ENCODE peak calls at places on chromosomes 1 and 21, in six cellular contexts. One of them, this sample, is unnamed.

GRCh38 chr1:32199717-32200072 is 700 bp upstream of the CCDC28B start:
- DNase-seq in heart right ventricle: peak; percentile 77
- DNase-seq in H1: peak; percentile 58
- DNase-seq in esophagus squamous epithelium: no peak
- DNase-seq in GM23338: no peak
- DNase-seq in A673: no peak
- DNase-seq in this sample: peak; percentile 88

GRCh38 chr1:23960291-23960718 is 677 bp downstream of the PNRC2 start:
- DNase-seq in esophagus squamous epithelium: no peak
- DNase-seq in H1: no peak
- DNase-seq in A673: no peak
- DNase-seq in heart right ventricle: no peak
- DNase-seq in GM23338: no peak
- DNase-seq in this sample: no peak

GRCh38 chr1:185017338-185017737 is 28.0 kb upstream of the RNF2 start:
- DNase-seq in heart right ventricle: no peak
- DNase-seq in GM23338: no peak
- DNase-seq in A673: no peak
- DNase-seq in H1: no peak
- DNase-seq in esophagus squamous epithelium: no peak
- DNase-seq in this sample: no peak

GRCh38 chr1:244087611-244088010 is 36.5 kb downstream of the ZBTB18 start:
- DNase-seq in H1: no peak
- DNase-seq in GM23338: no peak
- DNase-seq in heart right ventricle: no peak
- DNase-seq in esophagus squamous epithelium: no peak
- DNase-seq in A673: no peak
- DNase-seq in this sample: no peak

GRCh38 chr1:109802136-109802900 is 38.6 kb upstream of the EPS8L3 start:
- DNase-seq in esophagus squamous epithelium: no peak
- DNase-seq in GM23338: no peak
- DNase-seq in A673: no peak
- DNase-seq in heart right ventricle: no peak
- DNase-seq in H1: no peak
- DNase-seq in this sample: peak; percentile 52

GRCh38 chr1:244965182-244965581 is 100.8 kb upstream of the HNRNPU start:
- DNase-seq in H1: no peak
- DNase-seq in GM23338: no peak
- DNase-seq in heart right ventricle: no peak
- DNase-seq in A673: no peak
- DNase-seq in esophagus squamous epithelium: no peak
- DNase-seq in this sample: no peak

GRCh38 chr1:9770276-9770675 is 53.5 kb downstream of the CLSTN1 start:
- DNase-seq in A673: no peak
- DNase-seq in H1: no peak
- DNase-seq in heart right ventricle: no peak
- DNase-seq in esophagus squamous epithelium: no peak
- DNase-seq in GM23338: no peak
- DNase-seq in this sample: peak; percentile 72

GRCh38 chr1:46437723-46438122 is 43.6 kb downstream of the FAAH start:
- DNase-seq in esophagus squamous epithelium: no peak
- DNase-seq in heart right ventricle: no peak
- DNase-seq in H1: no peak
- DNase-seq in A673: no peak
- DNase-seq in GM23338: peak; percentile 21
- DNase-seq in this sample: no peak

GRCh38 chr1:6906783-6907182 is 121.5 kb downstream of the CAMTA1 start:
- DNase-seq in H1: no peak
- DNase-seq in GM23338: peak; percentile 77
- DNase-seq in A673: no peak
- DNase-seq in esophagus squamous epithelium: no peak
- DNase-seq in heart right ventricle: no peak
- DNase-seq in this sample: no peak

GRCh38 chr1:8831329-8831728 is 13.9 kb upstream of the RERE start:
- DNase-seq in H1: no peak
- DNase-seq in heart right ventricle: no peak
- DNase-seq in A673: peak; percentile 62
- DNase-seq in esophagus squamous epithelium: no peak
- DNase-seq in GM23338: peak; percentile 65
- DNase-seq in this sample: no peak

GRCh38 chr1:117590273-117590925 is 15.4 kb upstream of the TENT5C start:
- DNase-seq in esophagus squamous epithelium: no peak
- DNase-seq in A673: no peak
- DNase-seq in H1: no peak
- DNase-seq in heart right ventricle: no peak
- DNase-seq in GM23338: peak; percentile 44
- DNase-seq in this sample: no peak

GRCh38 chr1:19036049-19036546 is 79.6 kb upstream of the IFFO2 start:
- DNase-seq in H1: no peak
- DNase-seq in esophagus squamous epithelium: no peak
- DNase-seq in heart right ventricle: no peak
- DNase-seq in GM23338: no peak
- DNase-seq in A673: no peak
- DNase-seq in this sample: no peak

GRCh38 chr1:4219111-4219510 is 319.0 kb upstream of the C1orf174 start:
- DNase-seq in H1: no peak
- DNase-seq in A673: no peak
- DNase-seq in heart right ventricle: no peak
- DNase-seq in GM23338: no peak
- DNase-seq in esophagus squamous epithelium: no peak
- DNase-seq in this sample: no peak

GRCh38 chr1:204859885-204860284 is 10.8 kb upstream of the NFASC start:
- DNase-seq in A673: no peak
- DNase-seq in esophagus squamous epithelium: no peak
- DNase-seq in GM23338: no peak
- DNase-seq in H1: no peak
- DNase-seq in heart right ventricle: no peak
- DNase-seq in this sample: no peak

GRCh38 chr1:116538527-116538926 is 32.3 kb downstream of the CD58 start:
- DNase-seq in esophagus squamous epithelium: no peak
- DNase-seq in A673: no peak
- DNase-seq in heart right ventricle: no peak
- DNase-seq in H1: no peak
- DNase-seq in GM23338: no peak
- DNase-seq in this sample: no peak

GRCh38 chr1:65056234-65056633 is 89.9 kb upstream of the JAK1 start:
- DNase-seq in esophagus squamous epithelium: no peak
- DNase-seq in GM23338: no peak
- DNase-seq in A673: no peak
- DNase-seq in H1: no peak
- DNase-seq in heart right ventricle: no peak
- DNase-seq in this sample: no peak

DNA sequence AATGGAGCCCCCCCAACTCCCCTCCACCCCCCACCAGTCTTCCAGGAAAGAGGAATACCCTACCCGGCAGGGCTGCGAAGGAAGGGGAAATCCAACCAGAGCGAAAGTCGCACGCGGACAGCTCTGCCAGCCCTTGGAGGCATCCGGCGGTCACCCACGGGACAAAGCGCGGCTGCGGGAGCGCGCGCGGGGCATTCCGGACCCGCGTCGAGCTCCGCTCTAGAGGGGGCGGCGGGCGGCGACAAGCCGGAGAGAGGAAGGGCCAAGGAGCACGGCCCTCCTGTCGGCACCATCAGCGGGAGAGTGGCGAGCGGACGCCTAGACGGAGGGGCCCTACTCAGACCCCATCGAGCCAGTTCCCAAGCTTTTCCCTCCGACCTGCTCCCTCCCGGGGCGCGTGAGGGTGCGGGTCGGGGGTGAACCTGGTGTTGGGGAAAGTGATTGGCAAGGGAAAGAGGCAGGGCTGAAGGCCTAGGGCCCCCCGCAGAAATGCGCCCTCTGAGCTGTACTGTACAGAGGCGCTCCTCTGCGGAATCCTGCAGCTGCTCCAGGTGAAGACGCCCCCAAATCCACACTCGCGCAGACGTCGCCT is 432 bp upstream of the RASSF5 start:
- DNase-seq in H1: no peak
- DNase-seq in heart right ventricle: no peak
- DNase-seq in esophagus squamous epithelium: no peak
- DNase-seq in A673: no peak
- DNase-seq in GM23338: peak; percentile 49
- DNase-seq in this sample: no peak
- H3K4me3 ChIP-seq in H1: peak overlapping the region; percentile 71
- H3K4me3 ChIP-seq in heart right ventricle: peak overlapping the region; percentile 77
- H3K4me3 ChIP-seq in esophagus squamous epithelium: peak overlapping the region; percentile 85
- H3K4me3 ChIP-seq in A673: peak overlapping the region; percentile 42
- H3K4me3 ChIP-seq in GM23338: peak overlapping the region; percentile 84
- H3K4me3 ChIP-seq in this sample: peak overlapping the region; percentile 73

GRCh38 chr21:26146681-26147080 is 23.9 kb downstream of the APP start:
- DNase-seq in GM23338: no peak
- DNase-seq in A673: no peak
- DNase-seq in H1: no peak
- DNase-seq in esophagus squamous epithelium: no peak
- DNase-seq in heart right ventricle: no peak
- DNase-seq in this sample: no peak

GRCh38 chr21:26147535-26147934 is 23.0 kb downstream of the APP start:
- DNase-seq in A673: no peak
- DNase-seq in esophagus squamous epithelium: no peak
- DNase-seq in GM23338: no peak
- DNase-seq in heart right ventricle: no peak
- DNase-seq in H1: no peak
- DNase-seq in this sample: no peak

GRCh38 chr21:26140185-26140584 is 30.4 kb downstream of the APP start:
- DNase-seq in GM23338: no peak
- DNase-seq in A673: no peak
- DNase-seq in H1: no peak
- DNase-seq in esophagus squamous epithelium: no peak
- DNase-seq in heart right ventricle: peak; percentile 42
- DNase-seq in this sample: peak; percentile 84

GRCh38 chr21:26142363-26142762 is 28.2 kb downstream of the APP start:
- DNase-seq in esophagus squamous epithelium: no peak
- DNase-seq in GM23338: no peak
- DNase-seq in H1: no peak
- DNase-seq in A673: no peak
- DNase-seq in heart right ventricle: no peak
- DNase-seq in this sample: no peak

GRCh38 chr21:26144026-26144425 is 26.5 kb downstream of the APP start:
- DNase-seq in heart right ventricle: no peak
- DNase-seq in H1: no peak
- DNase-seq in esophagus squamous epithelium: no peak
- DNase-seq in A673: no peak
- DNase-seq in GM23338: no peak
- DNase-seq in this sample: no peak
- H3K4me1 ChIP-seq in heart right ventricle: peaks cover 41% of the 10 kb centered on the region
- H3K4me1 ChIP-seq in H1: no peaks in the 10 kb centered on the region
- H3K4me1 ChIP-seq in esophagus squamous epithelium: peaks cover 14% of the 10 kb centered on the region
- H3K4me1 ChIP-seq in A673: peaks cover 43% of the 10 kb centered on the region
- H3K4me1 ChIP-seq in GM23338: peaks cover 36% of the 10 kb centered on the region
- H3K4me1 ChIP-seq in this sample: peaks cover 12% of the 10 kb centered on the region

GRCh38 chr1:162136760-162137537 is 67.5 kb downstream of the NOS1AP start:
- DNase-seq in H1: no peak
- DNase-seq in GM23338: peak; percentile 19
- DNase-seq in heart right ventricle: no peak
- DNase-seq in A673: no peak
- DNase-seq in esophagus squamous epithelium: no peak
- DNase-seq in this sample: no peak

GRCh38 chr1:162141273-162142023 is 72.0 kb downstream of the NOS1AP start:
- DNase-seq in GM23338: no peak
- DNase-seq in esophagus squamous epithelium: no peak
- DNase-seq in heart right ventricle: no peak
- DNase-seq in H1: no peak
- DNase-seq in A673: no peak
- DNase-seq in this sample: no peak

GRCh38 chr1:162138107-162138506 is 68.6 kb downstream of the NOS1AP start:
- DNase-seq in A673: no peak
- DNase-seq in esophagus squamous epithelium: no peak
- DNase-seq in H1: no peak
- DNase-seq in GM23338: no peak
- DNase-seq in heart right ventricle: no peak
- DNase-seq in this sample: no peak

GRCh38 chr1:162139398-162139685 is 69.9 kb downstream of the NOS1AP start:
- DNase-seq in heart right ventricle: no peak
- DNase-seq in A673: no peak
- DNase-seq in H1: no peak
- DNase-seq in GM23338: no peak
- DNase-seq in esophagus squamous epithelium: no peak
- DNase-seq in this sample: no peak

DNA sequence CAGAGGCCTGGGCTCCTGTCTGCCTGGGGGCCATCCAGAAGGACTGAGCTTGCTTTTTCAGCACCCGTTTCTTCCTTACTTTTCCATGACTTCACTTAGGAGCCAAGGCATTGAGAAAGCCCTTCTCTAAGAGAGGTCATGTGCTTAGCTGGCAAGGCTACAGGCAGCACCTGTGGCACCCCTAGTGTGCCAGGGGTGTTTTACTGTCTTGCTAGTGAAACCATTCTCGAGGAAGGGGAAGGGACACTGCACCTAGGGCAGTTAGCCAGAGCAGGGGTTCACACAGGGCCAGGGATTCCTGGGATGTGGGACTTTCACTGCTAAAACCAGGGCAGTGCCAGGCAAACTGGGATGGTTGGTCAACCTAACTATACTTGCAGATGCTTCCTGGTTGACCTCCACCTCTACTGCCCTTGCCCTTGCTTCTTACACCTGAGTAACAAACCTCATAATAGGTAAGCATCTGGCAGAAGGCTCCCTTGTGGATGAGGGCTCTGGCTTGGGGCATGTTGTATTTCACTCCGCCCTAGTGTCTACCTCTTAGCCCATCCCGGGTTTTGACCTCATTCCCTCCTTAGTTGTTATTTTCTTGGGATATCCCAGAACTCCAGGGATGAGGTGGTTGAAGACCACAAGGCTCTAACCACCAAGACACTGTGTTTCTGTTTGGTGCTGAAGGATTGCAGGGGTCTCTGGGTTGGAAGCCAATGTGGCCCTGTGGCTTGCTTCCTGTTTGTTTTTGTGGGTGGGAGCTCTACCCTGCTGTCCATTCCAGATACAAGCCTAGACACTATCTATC is 69.3 kb downstream of the NOS1AP start:
- DNase-seq in A673: no peak
- DNase-seq in H1: no peak
- DNase-seq in GM23338: no peak
- DNase-seq in esophagus squamous epithelium: no peak
- DNase-seq in heart right ventricle: no peak
- DNase-seq in this sample: no peak
- H3K27me3 ChIP-seq in A673: no peaks in the 10 kb centered on the region
- H3K27me3 ChIP-seq in H1: no peaks in the 10 kb centered on the region
- H3K27me3 ChIP-seq in GM23338: no peaks in the 10 kb centered on the region
- H3K27me3 ChIP-seq in esophagus squamous epithelium: no peaks in the 10 kb centered on the region
- H3K27me3 ChIP-seq in heart right ventricle: no peaks in the 10 kb centered on the region
- H3K27me3 ChIP-seq in this sample: no peaks in the 10 kb centered on the region

DNA sequence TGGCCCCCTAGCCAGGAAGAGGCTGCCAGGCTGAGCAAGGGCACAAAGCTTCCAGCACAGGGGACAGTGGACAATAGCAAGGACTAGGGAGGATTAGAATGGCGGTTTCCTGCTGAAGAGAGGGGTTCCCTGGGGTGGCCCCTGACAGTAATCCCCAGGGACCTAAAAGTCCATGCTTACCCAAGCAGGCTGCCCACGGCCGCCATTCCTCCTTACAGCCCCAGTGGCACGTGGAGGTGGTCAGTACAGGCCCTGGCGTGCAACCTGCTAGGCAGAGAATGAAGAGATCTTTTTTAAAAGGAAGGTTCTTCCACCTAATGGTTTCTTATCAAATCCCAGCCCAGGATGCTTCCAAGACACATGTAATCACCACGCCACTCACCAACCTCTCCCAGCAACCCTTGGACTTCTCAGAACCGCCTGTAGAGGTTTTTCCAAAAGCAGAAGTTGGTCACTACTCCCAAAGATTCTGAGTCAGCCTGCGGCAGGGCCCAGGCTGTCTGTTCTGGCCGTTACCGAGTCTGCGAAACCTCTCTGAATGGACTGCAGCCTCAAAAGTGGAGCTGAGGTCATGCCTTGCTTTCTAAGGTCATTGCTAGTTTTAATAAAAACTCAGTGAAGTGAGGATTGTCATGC is 926 bp downstream of the MRPL55 start:
- DNase-seq in A673: no peak
- DNase-seq in heart right ventricle: no peak
- DNase-seq in esophagus squamous epithelium: no peak
- DNase-seq in GM23338: no peak
- DNase-seq in H1: no peak
- DNase-seq in this sample: peak; percentile 50
- H3K4me3 ChIP-seq in A673: peak overlapping the region; percentile 87
- H3K4me3 ChIP-seq in heart right ventricle: peak overlapping the region; percentile 99
- H3K4me3 ChIP-seq in esophagus squamous epithelium: peak overlapping the region; percentile 95
- H3K4me3 ChIP-seq in GM23338: peak overlapping the region; percentile 97
- H3K4me3 ChIP-seq in H1: peak overlapping the region; percentile 96
- H3K4me3 ChIP-seq in this sample: peak overlapping the region; percentile 55